ENCODE peak calls at places on chromosomes 13 and 19, in ten cellular contexts. T, P, M, Q, J, E, V, N, W and U are unnamed samples.

GRCh38 chr19:9474975-9475374 is 23.4 kb downstream of the ZNF560 start:
- DNase-seq in E (no peak), V (no peak), M (no peak), W (no peak), T (no peak), N (no peak), Q (no peak), J (no peak), P (no peak), U (peak)

GRCh38 chr13:40485611-40486517 is 180.6 kb downstream of the FOXO1 start:
- DNase-seq in W (no peak), E (no peak), N (peak), T (no peak), P (no peak), M (no peak), V (no peak), J (no peak), Q (no peak), U (no peak)

GRCh38 chr19:44803442-44804428 is 5.2 kb upstream of the BCAM start:
- DNase-seq in P (no peak), N (no peak), V (no peak), T (no peak), M (no peak), Q (no peak), E (no peak), J (no peak), W (no peak), U (no peak)

GRCh38 chr13:71513414-71514063 is 353.5 kb downstream of the DACH1 start:
- DNase-seq in T (no peak), P (no peak), N (no peak), V (no peak), M (no peak), E (no peak), W (no peak), J (no peak), Q (no peak), U (no peak)

GRCh38 chr19:44905437-44906160 is at the start of gene APOE:
- DNase-seq in M (no peak), J (no peak), P (peak), Q (no peak), N (no peak), V (no peak), W (peak), E (peak), T (no peak), U (no peak)

GRCh38 chr19:2422951-2423880 is 4.2 kb downstream of the TIMM13 start:
- DNase-seq in P (no peak), W (no peak), M (no peak), J (no peak), N (no peak), Q (no peak), E (peak), T (no peak), V (no peak), U (no peak)

GRCh38 chr19:14118165-14119051 is 846 bp upstream of the PRKACA start:
- DNase-seq in Q (peak), P (peak), E (peak), J (no peak), V (peak), T (peak), N (no peak), M (peak), W (peak), U (peak)

GRCh38 chr13:80524447-80525215 is 183.7 kb upstream of the SPRY2 start:
- DNase-seq in Q (no peak), J (no peak), M (no peak), E (no peak), V (no peak), P (no peak), W (no peak), N (no peak), T (no peak), U (peak)

GRCh38 chr13:21039097-21039800 is 22.1 kb downstream of the LATS2 start:
- DNase-seq in W (no peak), T (no peak), V (no peak), P (no peak), M (no peak), Q (peak), N (no peak), E (no peak), J (no peak), U (no peak)

GRCh38 chr13:90565985-90566713 is 781.3 kb upstream of the MIR17HG start:
- DNase-seq in T (no peak), W (no peak), J (no peak), P (no peak), N (peak), Q (no peak), V (no peak), M (no peak), E (no peak), U (no peak)

GRCh38 chr19:32843716-32844245 is 25.8 kb downstream of the SLC7A9 start:
- DNase-seq in V (no peak), P (no peak), Q (no peak), M (no peak), J (no peak), N (no peak), W (no peak), E (no peak), T (no peak), U (no peak)

GRCh38 chr13:43167058-43167457 is 143.7 kb downstream of the DNAJC15 start:
- DNase-seq in P (no peak), W (no peak), J (no peak), T (no peak), N (no peak), E (no peak), V (no peak), Q (no peak), M (no peak), U (no peak)

GRCh38 chr13:24668511-24668910 is 11.7 kb upstream of the ATP12A start:
- DNase-seq in T (no peak), Q (no peak), V (no peak), P (no peak), J (no peak), M (no peak), W (peak), N (no peak), E (no peak), U (no peak)

GRCh38 chr13:95643814-95644598 is 500 bp downstream of the DZIP1 start:
- DNase-seq in T (no peak), P (peak), E (peak), V (peak), J (peak), M (peak), N (no peak), W (no peak), Q (no peak), U (no peak)

GRCh38 chr19:46520616-46521015 is 24.9 kb upstream of the PNMA8B start:
- DNase-seq in E (no peak), Q (no peak), M (no peak), V (no peak), T (no peak), W (no peak), J (no peak), P (no peak), N (no peak), U (no peak)

GRCh38 chr19:44749994-44750393 is 1.5 kb downstream of the BCL3 start:
- DNase-seq in M (no peak), T (no peak), Q (no peak), E (no peak), J (peak), W (no peak), N (no peak), V (no peak), P (no peak), U (no peak)

GRCh38 chr13:42532561-42533335 is 41.2 kb upstream of the TNFSF11 start:
- DNase-seq in M (no peak), J (no peak), N (no peak), T (no peak), W (no peak), Q (no peak), E (no peak), V (no peak), P (peak), U (no peak)

GRCh38 chr13:28539625-28540286 is 44.8 kb upstream of the FLT1 start:
- DNase-seq in T (no peak), M (no peak), J (no peak), W (no peak), Q (no peak), P (no peak), V (no peak), N (no peak), E (no peak), U (no peak)

GRCh38 chr19:16070366-16070990 is 5.8 kb upstream of the TPM4 start:
- DNase-seq in V (peak), P (no peak), J (peak), N (peak), T (peak), E (no peak), M (no peak), W (peak), Q (peak), U (peak)

GRCh38 chr13:83919775-83920174 is 37.5 kb upstream of the SLITRK1 start:
- DNase-seq in T (no peak), E (no peak), P (no peak), N (no peak), V (no peak), Q (no peak), W (no peak), J (no peak), M (no peak), U (no peak)

GRCh38 chr19:47436712-47437401 is 17.5 kb upstream of the MEIS3 start:
- DNase-seq in P (peak), V (peak), M (peak), Q (peak), N (peak), W (peak), J (peak), E (peak), T (peak), U (peak)

GRCh38 chr13:98484289-98485219 is 92.4 kb downstream of the STK24 start:
- DNase-seq in Q (peak), V (peak), T (peak), J (peak), E (peak), W (peak), N (no peak), M (peak), P (peak), U (peak)

GRCh38 chr13:106143930-106144709 is 391.3 kb downstream of the EFNB2 start:
- DNase-seq in V (no peak), W (no peak), P (no peak), E (no peak), Q (no peak), N (no peak), T (no peak), M (no peak), J (no peak), U (peak)

GRCh38 chr13:34886476-34886875 is 55.6 kb upstream of the NBEA start:
- DNase-seq in E (no peak), T (no peak), M (no peak), V (no peak), J (no peak), W (no peak), Q (no peak), N (no peak), P (no peak), U (no peak)

GRCh38 chr13:96650301-96650886 is 343.9 kb downstream of the OXGR1 start:
- DNase-seq in T (no peak), V (no peak), Q (no peak), P (peak), M (no peak), N (peak), E (no peak), J (no peak), W (no peak), U (peak)

GRCh38 chr13:67231481-67231940 is 1.4 kb upstream of the PCDH9 start:
- DNase-seq in P (peak), N (no peak), M (no peak), Q (no peak), J (no peak), T (no peak), W (no peak), E (no peak), V (no peak), U (no peak)

GRCh38 chr13:109869312-109870237 is 83.2 kb upstream of the IRS2 start:
- DNase-seq in Q (peak), W (peak), P (peak), E (peak), T (peak), J (peak), V (peak), N (no peak), M (peak), U (peak)

GRCh38 chr19:2462635-2463421 is 6.1 kb upstream of the LMNB2 start:
- DNase-seq in W (peak), Q (peak), P (peak), M (peak), V (peak), N (no peak), T (peak), E (peak), J (peak), U (peak)

GRCh38 chr19:13938361-13939027 is at the start of gene PODNL1:
- DNase-seq in V (no peak), P (peak), E (peak), N (no peak), J (no peak), Q (peak), W (no peak), T (no peak), M (peak), U (peak)

GRCh38 chr19:19315444-19315843 is 4.9 kb downstream of the SUGP1 start:
- DNase-seq in E (no peak), M (no peak), J (no peak), V (no peak), P (no peak), T (no peak), W (no peak), N (no peak), Q (no peak), U (no peak)

GRCh38 chr19:30227071-30227621 is 145.0 kb upstream of the ZNF536 start:
- DNase-seq in W (no peak), V (no peak), P (no peak), J (no peak), T (no peak), M (no peak), E (no peak), N (no peak), Q (no peak), U (no peak)

GRCh38 chr13:91134773-91135124 is 212.7 kb upstream of the MIR17HG start:
- DNase-seq in W (no peak), T (no peak), M (no peak), N (no peak), P (no peak), J (no peak), E (no peak), Q (no peak), V (no peak), U (no peak)

GRCh38 chr19:32708457-32708856 is 11.1 kb upstream of the TDRD12 start:
- DNase-seq in T (no peak), Q (no peak), E (no peak), N (no peak), V (no peak), W (no peak), M (no peak), P (no peak), J (peak), U (no peak)

GRCh38 chr13:30125422-30126073 is 181.8 kb downstream of the KATNAL1 start:
- DNase-seq in P (peak), M (peak), T (no peak), N (no peak), E (peak), Q (peak), J (peak), W (no peak), V (no peak), U (peak)

GRCh38 chr13:21326155-21327030 is 132.7 kb downstream of the ZDHHC20 start:
- DNase-seq in M (peak), N (no peak), P (peak), Q (no peak), E (peak), T (no peak), W (no peak), V (no peak), J (no peak), U (peak)

GRCh38 chr19:45442927-45443461 is 19.3 kb upstream of the ERCC1 start:
- DNase-seq in W (peak), E (no peak), V (peak), Q (peak), P (peak), N (no peak), T (peak), J (peak), M (peak), U (no peak)

DNA sequence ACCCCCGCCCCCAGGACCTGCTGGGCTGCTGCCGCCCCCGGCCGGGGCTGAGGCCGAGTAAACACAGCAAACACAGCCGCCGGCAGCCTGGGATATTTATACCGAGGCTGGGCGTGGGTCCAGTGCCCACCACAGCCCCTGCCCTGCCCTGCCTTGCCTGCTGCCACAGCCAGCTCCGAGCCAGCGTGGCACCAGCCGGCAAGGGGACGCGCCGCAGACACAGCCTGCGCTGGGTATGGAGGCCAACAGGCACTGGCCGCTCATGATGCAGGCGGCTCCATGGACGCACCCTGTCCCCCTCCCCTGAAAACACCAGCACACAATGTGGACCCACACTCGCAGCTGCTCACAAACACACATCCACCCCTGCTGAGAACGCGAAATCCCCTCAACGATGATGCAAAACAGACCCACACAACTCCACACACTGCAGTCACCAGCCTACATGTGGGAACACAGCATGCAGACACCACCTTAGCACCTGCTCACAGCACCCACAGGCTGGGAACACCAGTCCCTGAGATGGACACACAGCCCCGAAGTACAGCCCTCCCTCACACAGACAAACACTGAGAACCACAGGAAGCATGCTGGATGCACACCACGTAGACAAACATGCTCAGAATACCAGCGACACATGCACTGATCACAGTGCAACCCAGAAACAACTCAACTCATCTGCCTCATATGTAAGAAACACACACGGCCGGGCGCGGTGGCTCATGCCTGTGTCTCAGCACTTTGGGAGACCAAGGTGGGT is 16.2 kb downstream of the CCDC97 start:
- DNase-seq in P (no peak), N (no peak), W (peak), M (peak), T (no peak), V (peak), Q (no peak), E (no peak), J (no peak), U (peak)
- H3K4me3 ChIP-seq in P (peak), N (no peak), W (no peak), M (no peak), T (peak), V (peak), Q (peak), E (peak), J (no peak), U (no peak)

GRCh38 chr19:20660473-20660872 is 898 bp downstream of the ZNF626 start:
- DNase-seq in P (no peak), T (no peak), M (no peak), W (no peak), N (no peak), V (no peak), Q (no peak), E (peak), J (no peak), U (no peak)
- H3K4me3 ChIP-seq in P (peak), T (peak), M (peak), W (peak), N (no peak), V (peak), Q (peak), E (peak), J (no peak), U (peak)

GRCh38 chr19:35136977-35137702 is 1.5 kb upstream of the FXYD1 start:
- DNase-seq in N (no peak), V (no peak), Q (no peak), J (no peak), T (no peak), P (no peak), W (peak), M (no peak), E (no peak), U (no peak)

GRCh38 chr19:35136231-35136630 is 1.4 kb upstream of the LGI4 start:
- DNase-seq in V (no peak), N (no peak), T (no peak), M (no peak), E (no peak), J (no peak), W (no peak), Q (no peak), P (no peak), U (no peak)

GRCh38 chr19:35140207-35140897 is 1.7 kb downstream of the FXYD1 start:
- DNase-seq in Q (no peak), N (no peak), V (no peak), P (no peak), W (no peak), T (no peak), J (no peak), E (no peak), M (no peak), U (no peak)

GRCh38 chr19:35139618-35139943 is 957 bp downstream of the FXYD1 start:
- DNase-seq in J (no peak), W (no peak), Q (no peak), P (no peak), V (no peak), M (no peak), N (no peak), E (no peak), T (no peak), U (no peak)

GRCh38 chr19:35138305-35138799 is 272 bp upstream of the FXYD1 start:
- DNase-seq in W (peak), N (no peak), M (no peak), T (no peak), Q (no peak), P (peak), E (peak), J (no peak), V (peak), U (no peak)
- H3K4me3 ChIP-seq in W (peak), N (no peak), M (no peak), T (peak), Q (no peak), P (no peak), E (peak), J (no peak), V (peak), U (no peak)

GRCh38 chr19:7488736-7489353 is at the start of gene PEX11G:
- DNase-seq in W (peak), V (peak), M (peak), P (peak), Q (peak), N (peak), J (peak), T (peak), E (peak), U (peak)
- H3K4me3 ChIP-seq in W (peak), V (peak), M (peak), P (peak), Q (peak), N (peak), J (peak), T (peak), E (peak), U (peak)

DNA sequence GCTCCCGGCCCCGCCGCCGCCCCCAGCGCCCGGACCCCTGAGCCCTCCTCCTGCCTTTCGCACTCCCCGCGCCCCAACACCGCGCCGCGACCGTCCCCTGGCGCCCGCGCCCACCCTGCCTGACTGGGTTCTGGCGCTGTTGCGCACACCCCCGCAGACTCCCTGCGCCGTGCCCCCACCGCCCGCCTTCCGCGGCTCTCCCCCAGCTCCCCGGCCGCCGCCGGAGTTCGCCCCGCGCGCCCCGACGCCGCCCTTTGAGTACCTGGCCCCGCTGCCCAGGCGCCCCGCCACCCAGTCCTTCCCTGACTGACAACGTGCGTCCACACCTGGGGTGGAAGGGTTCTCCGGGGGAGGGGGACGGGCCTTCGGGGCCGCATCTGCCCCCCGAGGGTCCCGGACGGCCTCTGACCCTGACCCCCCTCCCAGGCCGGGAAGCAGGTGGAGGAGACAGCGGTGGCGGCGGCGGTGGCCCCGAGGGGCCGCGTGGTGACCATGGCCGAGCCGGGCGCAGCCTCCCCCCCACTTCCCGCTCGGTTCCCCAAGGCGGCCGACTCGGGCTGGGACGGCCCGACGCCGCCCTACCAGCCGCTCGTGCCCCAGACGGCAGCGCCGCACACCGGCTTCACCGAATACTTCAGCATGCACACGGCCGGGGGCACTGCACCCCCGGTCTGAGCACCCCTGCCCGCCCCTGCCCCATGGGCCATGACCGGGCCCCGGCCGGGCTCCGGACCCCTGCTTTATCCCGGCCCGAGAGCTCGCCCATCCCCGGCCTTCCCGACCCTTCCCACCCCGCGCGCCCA is 1.4 kb upstream of the MEGF8 start:
- DNase-seq in W (no peak), J (no peak), Q (no peak), N (no peak), M (no peak), P (no peak), E (no peak), T (no peak), V (no peak), U (no peak)
- H3K4me3 ChIP-seq in W (no peak), J (peak), Q (no peak), N (peak), M (no peak), P (no peak), E (peak), T (peak), V (peak), U (no peak)

GRCh38 chr19:18100710-18101109 is 3.1 kb downstream of the MAST3 start:
- DNase-seq in T (no peak), W (peak), E (no peak), P (no peak), N (no peak), V (no peak), Q (no peak), M (no peak), J (no peak), U (no peak)
- H3K4me3 ChIP-seq in T (no peak), W (no peak), E (no peak), P (no peak), N (no peak), V (no peak), Q (no peak), M (no peak), J (no peak), U (no peak)